ENCODE peak calls at places on chromosome 1, in nine cellular contexts. A is Panc1; V is CD8-positive, alpha-beta T cell; G is AG04449; K is right atrium auricular region; M is GM06990; J is breast epithelium; X is GM12865; Q is fibroblast of lung. H is an unnamed sample.

GRCh38 chr1:69305621-69306020 is 262.1 kb upstream of the LRRC7 start:
- DNase-seq in A (no peak), V (no peak), G (no peak), K (no peak), M (no peak), J (no peak), X (peak), Q (no peak), H (no peak)

GRCh38 chr1:244353572-244354091 is 98.1 kb downstream of the ADSS2 start:
- DNase-seq in A (peak), V (no peak), G (peak), K (peak), M (no peak), J (no peak), X (peak), Q (peak), H (peak)

GRCh38 chr1:229964281-229964680 is 102.8 kb upstream of the GALNT2 start:
- DNase-seq in A (no peak), V (no peak), G (no peak), K (no peak), M (no peak), J (no peak), X (no peak), Q (no peak), H (no peak)

GRCh38 chr1:57377731-57378139 is 46.1 kb downstream of the DAB1 start:
- DNase-seq in A (no peak), V (no peak), G (no peak), K (no peak), M (no peak), J (no peak), X (no peak), Q (no peak), H (no peak)

GRCh38 chr1:238061967-238062613 is 171.4 kb upstream of the ZP4 start:
- DNase-seq in A (no peak), V (no peak), G (no peak), K (no peak), M (no peak), J (no peak), X (peak), Q (peak), H (peak)

GRCh38 chr1:93013311-93014091 is 52.2 kb upstream of the DIPK1A start:
- DNase-seq in A (no peak), V (no peak), G (no peak), K (no peak), M (no peak), J (no peak), X (no peak), Q (no peak), H (no peak)

GRCh38 chr1:219120625-219121544 is 52.8 kb upstream of the LYPLAL1 start:
- DNase-seq in A (no peak), V (no peak), G (peak), K (peak), M (no peak), J (no peak), X (no peak), Q (peak), H (no peak)

GRCh38 chr1:155086856-155087535 is 8.4 kb downstream of the EFNA3 start:
- DNase-seq in A (no peak), V (no peak), G (no peak), K (no peak), M (no peak), J (no peak), X (no peak), Q (no peak), H (no peak)

GRCh38 chr1:107750364-107750959 is 214.5 kb downstream of the VAV3 start:
- DNase-seq in A (peak), V (no peak), G (peak), K (no peak), M (no peak), J (no peak), X (peak), Q (peak), H (no peak)

DNA sequence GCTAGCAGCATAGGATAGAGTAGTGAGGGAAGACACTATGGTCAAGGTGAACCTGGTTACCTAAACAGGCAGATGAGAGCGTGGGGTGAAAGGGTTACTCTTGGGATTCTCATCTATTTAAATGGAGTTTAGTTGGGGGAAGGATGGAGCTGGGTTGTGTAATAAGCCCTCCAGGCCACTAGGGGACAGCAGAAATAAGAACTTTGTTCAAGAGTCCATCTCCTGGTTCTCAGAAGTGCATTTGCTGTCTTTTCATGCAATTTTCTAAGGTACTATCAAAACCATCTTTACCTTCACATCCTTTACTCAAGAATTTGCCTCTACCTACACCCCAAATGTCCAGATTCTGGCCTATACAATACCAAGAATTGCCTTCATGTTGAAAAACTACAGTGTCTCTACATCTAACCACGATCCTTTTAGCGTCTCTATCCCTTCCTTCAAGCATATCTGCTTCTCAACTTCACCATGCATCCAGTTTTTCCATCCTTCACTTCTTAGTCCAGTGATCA is 28.0 kb downstream of the SLAMF1 start:
- DNase-seq in A (peak), V (peak), G (no peak), K (no peak), M (no peak), J (no peak), X (peak), Q (no peak), H (no peak)
- TF ChIP-seq CTCF in A (peak), V (peak), G (no peak), K (peak), M (peak), J (no peak), X (peak), Q (no peak), H (peak)

DNA sequence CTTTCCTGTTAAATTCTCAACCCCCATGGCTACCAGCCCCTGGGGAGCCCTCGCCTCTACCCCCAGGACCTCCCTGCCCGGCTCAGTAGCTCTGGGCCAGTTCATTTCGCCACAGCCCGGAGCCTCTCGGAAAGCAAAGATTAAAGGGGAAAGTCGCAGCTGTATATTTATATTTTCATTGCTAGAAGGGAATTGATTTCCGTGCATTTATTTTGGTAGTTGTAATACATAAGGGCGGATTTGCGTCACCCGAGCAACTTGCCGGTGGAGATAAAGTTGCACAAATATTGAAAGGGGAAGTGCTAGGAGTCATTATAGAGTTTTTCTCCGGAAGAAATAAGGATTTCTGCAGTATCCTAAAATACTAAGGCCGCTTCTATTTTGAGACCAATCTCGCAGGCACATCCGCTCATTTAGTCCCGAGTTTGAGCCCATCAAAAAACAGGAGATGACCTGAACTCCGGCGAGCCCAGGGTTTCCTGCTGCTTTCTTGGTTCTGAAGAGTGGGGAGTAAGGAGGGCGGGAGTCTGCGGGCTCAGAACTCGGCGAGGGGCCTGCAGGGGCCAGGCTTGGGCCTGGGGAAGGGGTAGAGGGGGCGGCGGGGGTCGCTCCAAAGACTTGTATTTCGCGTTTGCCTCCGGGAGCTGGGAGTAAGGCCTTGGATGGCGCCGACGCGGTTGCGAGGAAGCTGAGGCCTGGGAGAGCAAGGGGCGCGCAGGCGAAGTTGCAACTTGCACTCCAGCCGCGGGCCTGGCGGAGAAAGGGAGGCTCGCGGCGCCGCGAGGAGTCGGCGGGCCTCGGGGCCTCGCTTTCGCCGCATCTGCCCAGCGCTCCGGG is 2.5 kb upstream of the HLX start:
- DNase-seq in A (no peak), V (no peak), G (no peak), K (peak), M (peak), J (no peak), X (no peak), Q (peak), H (no peak)
- H3K4me3 ChIP-seq in A (no peak), V (no peak), G (no peak), K (peak), M (no peak), J (peak), X (no peak), Q (no peak), H (no peak)

DNA sequence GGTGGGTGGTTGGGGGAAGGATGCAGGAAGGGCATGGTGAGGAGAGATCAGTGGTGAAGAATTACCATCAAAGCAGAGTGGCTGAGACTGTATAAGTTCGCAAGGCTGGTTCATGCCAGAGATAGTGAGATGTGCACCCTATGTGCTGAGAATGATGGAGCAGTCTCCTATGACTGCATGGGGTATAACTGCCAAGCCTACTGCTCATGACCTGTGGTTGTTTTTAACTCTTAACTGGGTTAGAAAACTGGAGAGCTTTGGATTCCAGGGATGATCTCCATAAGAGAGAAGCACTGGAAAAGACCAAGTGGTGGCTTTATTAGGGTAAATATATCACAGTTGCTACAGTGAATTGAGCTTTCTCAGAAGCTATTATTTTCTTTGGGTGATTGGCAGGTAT is 16.2 kb downstream of the WNT2B start:
- DNase-seq in A (no peak), V (no peak), G (no peak), K (no peak), M (no peak), J (no peak), X (no peak), Q (no peak), H (no peak)
- TF ChIP-seq CTCF in A (no peak), V (no peak), G (no peak), K (no peak), M (no peak), J (no peak), X (no peak), Q (no peak), H (no peak)

GRCh38 chr1:10444795-10445397 is 4.9 kb upstream of the CORT start:
- DNase-seq in A (no peak), V (no peak), G (no peak), K (no peak), M (no peak), J (no peak), X (no peak), Q (no peak), H (no peak)
- H3K4me3 ChIP-seq in A (no peak), V (no peak), G (no peak), K (no peak), M (no peak), J (no peak), X (no peak), Q (no peak), H (no peak)

GRCh38 chr1:47629201-47629600 is 191.4 kb downstream of the FOXD2 start:
- DNase-seq in A (no peak), V (no peak), G (no peak), K (no peak), M (no peak), J (no peak), X (no peak), Q (no peak), H (no peak)

GRCh38 chr1:47627471-47628370 is 189.9 kb downstream of the FOXD2 start:
- DNase-seq in A (no peak), V (no peak), G (no peak), K (no peak), M (no peak), J (no peak), X (no peak), Q (no peak), H (no peak)

GRCh38 chr1:47630346-47630745 is 192.5 kb downstream of the FOXD2 start:
- DNase-seq in A (no peak), V (no peak), G (no peak), K (no peak), M (no peak), J (no peak), X (no peak), Q (no peak), H (no peak)

GRCh38 chr1:47624531-47624930 is 186.7 kb downstream of the FOXD2 start:
- DNase-seq in A (no peak), V (no peak), G (no peak), K (peak), M (no peak), J (no peak), X (no peak), Q (no peak), H (no peak)

GRCh38 chr1:47627016-47627415 is 189.2 kb downstream of the FOXD2 start:
- DNase-seq in A (no peak), V (no peak), G (no peak), K (no peak), M (no peak), J (no peak), X (no peak), Q (no peak), H (no peak)
- TF ChIP-seq CTCF in A (no peak), V (no peak), G (no peak), K (no peak), M (no peak), J (no peak), X (no peak), Q (no peak), H (peak)

GRCh38 chr1:110341872-110342331 is 2.7 kb downstream of the RBM15 start:
- DNase-seq in A (no peak), V (no peak), G (no peak), K (no peak), M (no peak), J (no peak), X (no peak), Q (no peak), H (no peak)
- H3K4me3 ChIP-seq in A (peak), V (peak), G (peak), K (peak), M (peak), J (peak), X (peak), Q (peak), H (peak)

DNA sequence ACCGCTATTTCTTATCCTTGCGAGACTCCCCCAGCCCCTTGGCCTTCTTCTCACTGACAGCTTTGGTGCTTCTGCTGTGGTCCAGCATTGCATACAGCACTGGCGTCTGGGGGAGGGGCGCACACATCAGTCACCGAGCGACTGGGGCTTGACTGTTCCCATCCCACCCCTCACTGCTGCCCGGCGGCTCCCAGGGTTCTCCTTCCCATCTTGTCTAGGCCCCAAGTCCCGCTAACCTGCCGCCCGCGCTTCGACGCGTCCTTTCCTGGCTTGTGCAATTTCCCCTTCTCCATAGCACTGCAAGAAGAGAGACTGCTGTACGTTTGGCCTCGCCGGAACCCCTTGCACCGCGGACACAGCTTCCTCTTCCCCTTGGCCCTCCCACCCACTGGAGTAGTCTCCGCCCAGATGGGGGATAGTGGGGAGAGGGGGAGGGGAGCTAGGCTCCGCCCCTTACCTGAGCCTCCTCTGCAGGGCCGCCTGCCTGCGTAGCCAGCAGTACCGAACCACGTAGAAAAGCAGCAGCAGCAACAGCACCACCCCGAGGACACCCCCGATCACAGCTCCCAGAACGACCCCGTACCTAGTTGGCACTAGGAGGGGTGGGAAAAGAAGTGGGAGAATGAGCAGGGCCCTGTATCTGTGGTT is 3.8 kb downstream of the MPZ start:
- DNase-seq in A (no peak), V (peak), G (no peak), K (peak), M (peak), J (peak), X (peak), Q (peak), H (no peak)
- TF ChIP-seq CTCF in A (no peak), V (peak), G (peak), K (peak), M (peak), J (no peak), X (peak), Q (no peak), H (peak)

DNA sequence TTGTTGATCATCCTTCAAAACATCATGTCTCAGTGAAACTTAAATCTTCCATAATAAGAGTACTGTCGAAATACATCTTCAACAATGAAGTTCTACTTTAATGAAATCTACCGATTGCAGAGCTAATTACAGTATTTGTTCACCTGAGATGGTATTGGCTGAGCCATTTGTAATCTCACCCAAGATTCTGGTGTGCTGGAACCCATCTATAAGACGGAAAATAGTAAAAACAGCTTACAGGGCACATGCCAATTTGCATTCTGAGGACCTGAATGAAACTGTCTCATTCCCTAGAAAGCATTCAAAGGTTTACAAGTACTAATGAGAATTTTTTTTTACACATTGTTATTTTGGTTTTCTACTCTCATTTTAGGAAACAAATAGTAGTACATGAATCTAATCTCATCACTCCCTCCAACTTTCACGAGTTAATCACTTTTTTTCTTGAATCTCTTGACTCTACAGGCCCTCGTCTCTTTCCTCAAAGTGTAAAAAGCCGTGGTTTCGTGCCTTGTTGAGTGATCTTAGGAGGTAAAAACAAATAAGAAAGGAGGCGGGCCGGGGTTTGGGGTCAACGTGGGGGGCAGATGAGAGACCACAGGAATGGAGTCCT is 1.0 kb downstream of the CHML start:
- DNase-seq in A (no peak), V (no peak), G (no peak), K (no peak), M (no peak), J (no peak), X (peak), Q (peak), H (no peak)
- H3K4me3 ChIP-seq in A (peak), V (peak), G (peak), K (peak), M (peak), J (peak), X (peak), Q (peak), H (peak)

DNA sequence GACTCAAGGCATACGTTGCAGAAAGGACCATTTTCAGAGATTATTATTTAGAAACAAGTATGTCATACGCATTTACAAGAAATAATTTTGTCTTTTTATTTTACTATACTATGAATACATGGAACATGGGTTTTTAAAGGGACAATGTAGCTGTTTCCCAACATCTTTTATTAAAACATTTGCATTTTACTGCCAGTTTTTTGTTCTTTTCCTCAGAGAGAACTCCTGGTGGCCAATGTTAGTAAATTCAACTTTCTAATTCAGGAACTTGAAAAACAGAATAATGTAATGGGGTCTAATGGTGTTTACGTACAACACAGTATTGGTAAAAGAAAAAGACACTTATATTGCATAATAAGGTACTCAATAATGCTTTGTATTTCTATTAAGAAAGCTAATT is 14.9 kb downstream of the PRDM2 start:
- DNase-seq in A (no peak), V (no peak), G (no peak), K (no peak), M (no peak), J (no peak), X (no peak), Q (peak), H (no peak)
- TF ChIP-seq CTCF in A (peak), V (peak), G (no peak), K (peak), M (no peak), J (no peak), X (no peak), Q (no peak), H (peak)

GRCh38 chr1:38465463-38465862 is 394.1 kb downstream of the RRAGC start:
- DNase-seq in A (no peak), V (no peak), G (no peak), K (no peak), M (no peak), J (no peak), X (no peak), Q (no peak), H (no peak)
- H3K4me3 ChIP-seq in A (no peak), V (no peak), G (no peak), K (no peak), M (no peak), J (no peak), X (no peak), Q (no peak), H (no peak)

H was measured in epithelial cell of proximal tubule.